ENCODE peak calls at places on chromosome 15, in five cellular contexts. Z, S, F, G and B are unnamed samples.

GRCh38 chr15:100686021-100686724 is 83.8 kb downstream of the ASB7 start:
- DNase-seq in Z (no peak), S (peak; percentile 79), F (no peak), G (no peak), B (no peak)

GRCh38 chr15:25947336-25948080 is 84.4 kb upstream of the ATP10A start:
- DNase-seq in Z (no peak), S (no peak), F (no peak), G (peak; percentile 59), B (no peak)

GRCh38 chr15:79644091-79644490 is 212.0 kb downstream of the MINAR1 start:
- DNase-seq in Z (peak; percentile 43), S (no peak), F (peak; percentile 93), G (no peak), B (no peak)

GRCh38 chr15:40310993-40311392 is 3.3 kb upstream of the PLCB2 start:
- DNase-seq in Z (no peak), S (peak; percentile 57), F (no peak), G (no peak), B (no peak)

GRCh38 chr15:101020945-101021344 is 101.8 kb downstream of the LRRK1 start:
- DNase-seq in Z (no peak), S (peak; percentile 40), F (no peak), G (no peak), B (no peak)

GRCh38 chr15:22979699-22980188 is 424 bp downstream of the CYFIP1 start:
- DNase-seq in Z (no peak), S (peak; percentile 68), F (peak; percentile 56), G (peak; percentile 78), B (no peak)

GRCh38 chr15:29568840-29569532 is 253.3 kb downstream of the TJP1 start:
- DNase-seq in Z (no peak), S (no peak), F (no peak), G (peak; percentile 75), B (peak; percentile 4)

GRCh38 chr15:58522391-58522790 is 90.6 kb downstream of the LIPC start:
- DNase-seq in Z (no peak), S (no peak), F (no peak), G (no peak), B (no peak)

GRCh38 chr15:56469484-56469883 is 4.5 kb upstream of the MNS1 start:
- DNase-seq in Z (no peak), S (no peak), F (no peak), G (no peak), B (no peak)

GRCh38 chr15:77852241-77853007 is 219.7 kb upstream of the LINGO1 start:
- DNase-seq in Z (no peak), S (peak; percentile 48), F (no peak), G (no peak), B (no peak)

GRCh38 chr15:61530769-61531168 is 301.7 kb upstream of the RORA start:
- DNase-seq in Z (no peak), S (no peak), F (peak; percentile 3), G (peak; percentile 62), B (no peak)

GRCh38 chr15:86855962-86856361 is 776.3 kb downstream of the AGBL1 start:
- DNase-seq in Z (no peak), S (no peak), F (no peak), G (no peak), B (no peak)
- H3K27ac ChIP-seq in Z (no peak overlapping the region), S (no peak overlapping the region), F (no peak overlapping the region), G (no peak overlapping the region), B (no peak overlapping the region)

DNA sequence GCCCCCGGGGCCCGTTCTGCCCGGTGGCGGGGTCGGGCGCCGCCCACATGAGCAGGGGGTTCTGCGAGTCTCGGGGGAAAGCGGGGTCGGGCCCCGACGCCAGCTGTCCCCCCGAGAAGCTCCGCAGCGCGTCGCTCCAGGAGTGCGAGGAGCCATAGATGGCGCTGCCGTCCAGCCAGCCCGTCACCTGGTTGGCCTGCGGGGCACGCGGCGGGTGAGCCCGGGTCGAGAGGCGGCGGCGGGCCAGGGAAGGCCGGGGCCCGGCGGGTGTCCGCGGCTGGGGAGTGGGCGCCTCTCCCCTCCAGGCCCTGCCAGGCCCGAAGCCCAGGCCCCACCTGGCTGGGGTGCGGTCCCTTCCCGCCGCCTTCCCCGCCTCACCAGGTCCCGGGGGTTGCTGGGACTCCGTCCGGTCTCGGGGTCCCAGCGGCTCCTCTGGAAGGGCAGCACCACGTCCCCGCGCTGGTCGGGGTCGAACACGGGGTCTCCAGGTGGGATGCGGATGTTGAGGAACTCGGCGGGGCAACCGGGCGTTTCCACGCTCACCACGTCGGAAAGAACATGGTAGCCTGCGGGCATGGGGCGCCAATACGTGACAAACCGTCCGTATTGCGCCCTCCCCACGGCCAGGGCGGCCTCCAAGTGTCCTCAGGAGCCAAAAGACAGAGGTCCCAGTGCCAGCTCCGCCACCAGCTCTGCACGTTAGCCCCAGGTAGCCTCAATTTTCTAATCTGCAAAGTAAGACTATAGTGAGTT is 2.4 kb downstream of the DUOX2 start:
- DNase-seq in Z (no peak), S (no peak), F (no peak), G (peak; percentile 49), B (no peak)
- TF ChIP-seq POLR2AphosphoS5 in Z (no peak), S (no peak), F (no peak), G (no peak), B (no peak)

DNA sequence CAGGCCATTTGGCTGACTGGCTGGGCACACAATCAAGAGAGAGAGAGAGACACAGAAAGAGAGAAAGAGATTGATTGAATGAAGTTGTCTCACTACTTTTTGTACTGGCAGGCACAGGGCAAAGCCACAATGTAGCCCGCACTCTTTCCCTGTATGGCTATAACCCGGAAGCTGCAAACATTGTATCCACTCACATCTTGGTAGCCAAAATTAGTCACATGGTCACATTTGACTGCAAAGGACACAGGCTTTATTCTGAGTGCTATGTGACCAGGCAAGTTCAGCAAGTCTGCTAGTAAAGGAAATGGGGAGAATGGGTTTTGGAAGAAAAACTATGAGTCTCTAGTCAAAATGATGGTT is 31.4 kb upstream of the GLCE start:
- DNase-seq in Z (no peak), S (no peak), F (no peak), G (no peak), B (no peak)
- H3K4me3 ChIP-seq in Z (no peak overlapping the region), S (no peak overlapping the region), F (no peak overlapping the region), G (no peak overlapping the region), B (no peak overlapping the region)

DNA sequence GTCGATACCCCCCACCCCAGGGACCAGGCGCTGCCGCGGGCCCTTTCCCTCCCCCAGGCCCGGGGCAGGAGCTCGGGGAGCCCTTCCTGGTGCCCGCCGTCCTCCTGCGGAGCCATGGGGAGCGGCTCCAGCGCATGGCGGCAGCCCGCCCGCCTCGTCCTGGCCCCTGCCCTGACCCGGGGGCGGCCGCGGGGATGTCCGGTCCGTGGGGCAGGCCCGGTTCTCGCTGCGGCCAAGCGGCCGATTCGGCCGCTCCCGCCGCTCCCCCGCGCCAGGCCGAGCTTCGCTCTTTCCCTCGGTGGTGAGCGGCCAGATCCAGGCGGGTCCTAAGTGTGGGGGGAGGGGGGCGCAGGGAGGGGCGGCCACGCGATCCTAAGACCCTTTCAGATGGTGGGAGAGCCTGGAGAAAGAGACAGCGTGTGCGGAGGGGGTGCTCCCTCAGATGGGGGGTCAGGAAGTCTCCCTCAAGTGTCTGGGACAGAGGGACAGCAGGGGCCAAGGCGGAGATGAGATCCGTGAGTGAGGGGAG is 1.3 kb downstream of the NEIL1 start:
- DNase-seq in Z (no peak), S (no peak), F (peak; percentile 19), G (no peak), B (no peak)
- H3K27ac ChIP-seq in Z (peak overlapping the region; percentile 48), S (peak overlapping the region; percentile 74), F (no peak overlapping the region), G (no peak overlapping the region), B (no peak overlapping the region)